ENCODE peak calls at places on chromosomes 13 and 19, in eight cellular contexts. One of them, this sample, is unnamed.

GRCh38 chr13:30971575-30971974 is 39.1 kb downstream of the TEX26 start:
- DNase-seq in stimulated activated CD4-positive, alpha-beta T cell treated with anti-CD3 and anti-CD28 coated beads, Interleukin-4, amount 100 ng/mL, for 24 hours: no peak
- DNase-seq in KG1: no peak
- DNase-seq in heart right ventricle: no peak
- DNase-seq in kidney: no peak
- DNase-seq in Peyer's patch: no peak
- DNase-seq in activated naive CD8-positive, alpha-beta T cell treated with anti-CD3 and anti-CD28 coated beads for 36 hours: no peak
- DNase-seq in activated naive CD4-positive, alpha-beta T cell treated with anti-CD3 and anti-CD28 coated beads for 36 hours: no peak
- DNase-seq in this sample: no peak

GRCh38 chr19:47357788-47358680 is 8.9 kb downstream of the DHX34 start:
- DNase-seq in activated naive CD4-positive, alpha-beta T cell treated with anti-CD3 and anti-CD28 coated beads for 36 hours: no peak
- DNase-seq in kidney: peak; percentile 71
- DNase-seq in activated naive CD8-positive, alpha-beta T cell treated with anti-CD3 and anti-CD28 coated beads for 36 hours: no peak
- DNase-seq in Peyer's patch: no peak
- DNase-seq in heart right ventricle: no peak
- DNase-seq in stimulated activated CD4-positive, alpha-beta T cell treated with anti-CD3 and anti-CD28 coated beads, Interleukin-4, amount 100 ng/mL, for 24 hours: no peak
- DNase-seq in KG1: no peak
- DNase-seq in this sample: peak; percentile 54

GRCh38 chr19:33000910-33001309 is 28.9 kb downstream of the FAAP24 start:
- DNase-seq in stimulated activated CD4-positive, alpha-beta T cell treated with anti-CD3 and anti-CD28 coated beads, Interleukin-4, amount 100 ng/mL, for 24 hours: no peak
- DNase-seq in KG1: no peak
- DNase-seq in activated naive CD4-positive, alpha-beta T cell treated with anti-CD3 and anti-CD28 coated beads for 36 hours: no peak
- DNase-seq in activated naive CD8-positive, alpha-beta T cell treated with anti-CD3 and anti-CD28 coated beads for 36 hours: no peak
- DNase-seq in heart right ventricle: no peak
- DNase-seq in Peyer's patch: no peak
- DNase-seq in kidney: no peak
- DNase-seq in this sample: no peak

GRCh38 chr19:42250666-42251531 is 4.0 kb downstream of the ERF start:
- DNase-seq in heart right ventricle: no peak
- DNase-seq in stimulated activated CD4-positive, alpha-beta T cell treated with anti-CD3 and anti-CD28 coated beads, Interleukin-4, amount 100 ng/mL, for 24 hours: no peak
- DNase-seq in KG1: no peak
- DNase-seq in activated naive CD8-positive, alpha-beta T cell treated with anti-CD3 and anti-CD28 coated beads for 36 hours: peak; percentile 51
- DNase-seq in kidney: peak; percentile 81
- DNase-seq in Peyer's patch: no peak
- DNase-seq in activated naive CD4-positive, alpha-beta T cell treated with anti-CD3 and anti-CD28 coated beads for 36 hours: peak; percentile 53
- DNase-seq in this sample: peak; percentile 86

GRCh38 chr13:19590423-19590822 is 29.1 kb upstream of the TPTE2 start:
- DNase-seq in stimulated activated CD4-positive, alpha-beta T cell treated with anti-CD3 and anti-CD28 coated beads, Interleukin-4, amount 100 ng/mL, for 24 hours: no peak
- DNase-seq in Peyer's patch: no peak
- DNase-seq in activated naive CD4-positive, alpha-beta T cell treated with anti-CD3 and anti-CD28 coated beads for 36 hours: no peak
- DNase-seq in activated naive CD8-positive, alpha-beta T cell treated with anti-CD3 and anti-CD28 coated beads for 36 hours: no peak
- DNase-seq in kidney: no peak
- DNase-seq in heart right ventricle: no peak
- DNase-seq in KG1: no peak
- DNase-seq in this sample: no peak

GRCh38 chr13:93709511-93710244 is 483.1 kb downstream of the GPC6 start:
- DNase-seq in activated naive CD8-positive, alpha-beta T cell treated with anti-CD3 and anti-CD28 coated beads for 36 hours: no peak
- DNase-seq in stimulated activated CD4-positive, alpha-beta T cell treated with anti-CD3 and anti-CD28 coated beads, Interleukin-4, amount 100 ng/mL, for 24 hours: no peak
- DNase-seq in kidney: no peak
- DNase-seq in KG1: no peak
- DNase-seq in heart right ventricle: no peak
- DNase-seq in Peyer's patch: no peak
- DNase-seq in activated naive CD4-positive, alpha-beta T cell treated with anti-CD3 and anti-CD28 coated beads for 36 hours: no peak
- DNase-seq in this sample: no peak

GRCh38 chr13:68168448-68168847 is 938.3 kb upstream of the PCDH9 start:
- DNase-seq in stimulated activated CD4-positive, alpha-beta T cell treated with anti-CD3 and anti-CD28 coated beads, Interleukin-4, amount 100 ng/mL, for 24 hours: no peak
- DNase-seq in KG1: no peak
- DNase-seq in Peyer's patch: no peak
- DNase-seq in heart right ventricle: no peak
- DNase-seq in kidney: no peak
- DNase-seq in activated naive CD8-positive, alpha-beta T cell treated with anti-CD3 and anti-CD28 coated beads for 36 hours: no peak
- DNase-seq in activated naive CD4-positive, alpha-beta T cell treated with anti-CD3 and anti-CD28 coated beads for 36 hours: no peak
- DNase-seq in this sample: no peak

GRCh38 chr13:48636550-48636949 is 17.2 kb upstream of the CYSLTR2 start:
- DNase-seq in kidney: no peak
- DNase-seq in Peyer's patch: no peak
- DNase-seq in heart right ventricle: no peak
- DNase-seq in activated naive CD4-positive, alpha-beta T cell treated with anti-CD3 and anti-CD28 coated beads for 36 hours: no peak
- DNase-seq in stimulated activated CD4-positive, alpha-beta T cell treated with anti-CD3 and anti-CD28 coated beads, Interleukin-4, amount 100 ng/mL, for 24 hours: no peak
- DNase-seq in activated naive CD8-positive, alpha-beta T cell treated with anti-CD3 and anti-CD28 coated beads for 36 hours: no peak
- DNase-seq in KG1: no peak
- DNase-seq in this sample: no peak

GRCh38 chr13:44796597-44797517 is 192.4 kb downstream of the NUFIP1 start:
- DNase-seq in stimulated activated CD4-positive, alpha-beta T cell treated with anti-CD3 and anti-CD28 coated beads, Interleukin-4, amount 100 ng/mL, for 24 hours: no peak
- DNase-seq in activated naive CD8-positive, alpha-beta T cell treated with anti-CD3 and anti-CD28 coated beads for 36 hours: no peak
- DNase-seq in KG1: no peak
- DNase-seq in heart right ventricle: no peak
- DNase-seq in kidney: no peak
- DNase-seq in activated naive CD4-positive, alpha-beta T cell treated with anti-CD3 and anti-CD28 coated beads for 36 hours: no peak
- DNase-seq in Peyer's patch: no peak
- DNase-seq in this sample: no peak

GRCh38 chr13:32407854-32408253 is 20.1 kb downstream of the N4BP2L1 start:
- DNase-seq in stimulated activated CD4-positive, alpha-beta T cell treated with anti-CD3 and anti-CD28 coated beads, Interleukin-4, amount 100 ng/mL, for 24 hours: no peak
- DNase-seq in activated naive CD4-positive, alpha-beta T cell treated with anti-CD3 and anti-CD28 coated beads for 36 hours: peak; percentile 50
- DNase-seq in heart right ventricle: no peak
- DNase-seq in kidney: no peak
- DNase-seq in Peyer's patch: no peak
- DNase-seq in KG1: no peak
- DNase-seq in activated naive CD8-positive, alpha-beta T cell treated with anti-CD3 and anti-CD28 coated beads for 36 hours: no peak
- DNase-seq in this sample: no peak

GRCh38 chr13:50197705-50198104 is 182.5 kb downstream of the KCNRG start:
- DNase-seq in KG1: no peak
- DNase-seq in heart right ventricle: no peak
- DNase-seq in stimulated activated CD4-positive, alpha-beta T cell treated with anti-CD3 and anti-CD28 coated beads, Interleukin-4, amount 100 ng/mL, for 24 hours: no peak
- DNase-seq in Peyer's patch: no peak
- DNase-seq in kidney: no peak
- DNase-seq in activated naive CD8-positive, alpha-beta T cell treated with anti-CD3 and anti-CD28 coated beads for 36 hours: no peak
- DNase-seq in activated naive CD4-positive, alpha-beta T cell treated with anti-CD3 and anti-CD28 coated beads for 36 hours: no peak
- DNase-seq in this sample: no peak

GRCh38 chr19:40089462-40089861 is 1.3 kb downstream of the ZNF780A start:
- DNase-seq in activated naive CD8-positive, alpha-beta T cell treated with anti-CD3 and anti-CD28 coated beads for 36 hours: no peak
- DNase-seq in kidney: no peak
- DNase-seq in activated naive CD4-positive, alpha-beta T cell treated with anti-CD3 and anti-CD28 coated beads for 36 hours: no peak
- DNase-seq in stimulated activated CD4-positive, alpha-beta T cell treated with anti-CD3 and anti-CD28 coated beads, Interleukin-4, amount 100 ng/mL, for 24 hours: no peak
- DNase-seq in KG1: no peak
- DNase-seq in Peyer's patch: no peak
- DNase-seq in heart right ventricle: peak; percentile 43
- DNase-seq in this sample: no peak

GRCh38 chr19:14156971-14157717 is 20.8 kb upstream of the ASF1B start:
- DNase-seq in stimulated activated CD4-positive, alpha-beta T cell treated with anti-CD3 and anti-CD28 coated beads, Interleukin-4, amount 100 ng/mL, for 24 hours: no peak
- DNase-seq in KG1: no peak
- DNase-seq in kidney: no peak
- DNase-seq in activated naive CD8-positive, alpha-beta T cell treated with anti-CD3 and anti-CD28 coated beads for 36 hours: no peak
- DNase-seq in heart right ventricle: no peak
- DNase-seq in activated naive CD4-positive, alpha-beta T cell treated with anti-CD3 and anti-CD28 coated beads for 36 hours: no peak
- DNase-seq in Peyer's patch: no peak
- DNase-seq in this sample: no peak

GRCh38 chr19:18208098-18208951 is 4.5 kb upstream of the RAB3A start:
- DNase-seq in activated naive CD8-positive, alpha-beta T cell treated with anti-CD3 and anti-CD28 coated beads for 36 hours: peak; percentile 56
- DNase-seq in KG1: no peak
- DNase-seq in heart right ventricle: peak; percentile 35
- DNase-seq in activated naive CD4-positive, alpha-beta T cell treated with anti-CD3 and anti-CD28 coated beads for 36 hours: peak; percentile 63
- DNase-seq in stimulated activated CD4-positive, alpha-beta T cell treated with anti-CD3 and anti-CD28 coated beads, Interleukin-4, amount 100 ng/mL, for 24 hours: peak; percentile 59
- DNase-seq in Peyer's patch: peak; percentile 38
- DNase-seq in kidney: peak; percentile 92
- DNase-seq in this sample: peak; percentile 35

GRCh38 chr13:51912091-51912490 is 50.3 kb downstream of the CCDC70 start:
- DNase-seq in stimulated activated CD4-positive, alpha-beta T cell treated with anti-CD3 and anti-CD28 coated beads, Interleukin-4, amount 100 ng/mL, for 24 hours: no peak
- DNase-seq in KG1: no peak
- DNase-seq in kidney: no peak
- DNase-seq in heart right ventricle: no peak
- DNase-seq in activated naive CD4-positive, alpha-beta T cell treated with anti-CD3 and anti-CD28 coated beads for 36 hours: no peak
- DNase-seq in activated naive CD8-positive, alpha-beta T cell treated with anti-CD3 and anti-CD28 coated beads for 36 hours: no peak
- DNase-seq in Peyer's patch: no peak
- DNase-seq in this sample: no peak

GRCh38 chr13:110470272-110471009 is 91.1 kb downstream of the RAB20 start:
- DNase-seq in Peyer's patch: no peak
- DNase-seq in heart right ventricle: no peak
- DNase-seq in activated naive CD8-positive, alpha-beta T cell treated with anti-CD3 and anti-CD28 coated beads for 36 hours: no peak
- DNase-seq in stimulated activated CD4-positive, alpha-beta T cell treated with anti-CD3 and anti-CD28 coated beads, Interleukin-4, amount 100 ng/mL, for 24 hours: no peak
- DNase-seq in kidney: no peak
- DNase-seq in KG1: no peak
- DNase-seq in activated naive CD4-positive, alpha-beta T cell treated with anti-CD3 and anti-CD28 coated beads for 36 hours: no peak
- DNase-seq in this sample: no peak

GRCh38 chr19:19342086-19343015 is 21.7 kb downstream of the MAU2 start:
- DNase-seq in heart right ventricle: peak; percentile 50
- DNase-seq in stimulated activated CD4-positive, alpha-beta T cell treated with anti-CD3 and anti-CD28 coated beads, Interleukin-4, amount 100 ng/mL, for 24 hours: no peak
- DNase-seq in Peyer's patch: peak; percentile 37
- DNase-seq in KG1: no peak
- DNase-seq in activated naive CD8-positive, alpha-beta T cell treated with anti-CD3 and anti-CD28 coated beads for 36 hours: no peak
- DNase-seq in activated naive CD4-positive, alpha-beta T cell treated with anti-CD3 and anti-CD28 coated beads for 36 hours: no peak
- DNase-seq in kidney: no peak
- DNase-seq in this sample: peak; percentile 93

GRCh38 chr13:85729296-85729695 is 69.9 kb downstream of the SLITRK6 start:
- DNase-seq in heart right ventricle: no peak
- DNase-seq in kidney: no peak
- DNase-seq in KG1: no peak
- DNase-seq in Peyer's patch: no peak
- DNase-seq in activated naive CD8-positive, alpha-beta T cell treated with anti-CD3 and anti-CD28 coated beads for 36 hours: no peak
- DNase-seq in activated naive CD4-positive, alpha-beta T cell treated with anti-CD3 and anti-CD28 coated beads for 36 hours: no peak
- DNase-seq in stimulated activated CD4-positive, alpha-beta T cell treated with anti-CD3 and anti-CD28 coated beads, Interleukin-4, amount 100 ng/mL, for 24 hours: no peak
- DNase-seq in this sample: no peak

GRCh38 chr19:45863840-45864628 is at the start of gene FOXA3:
- DNase-seq in kidney: peak; percentile 84
- DNase-seq in Peyer's patch: no peak
- DNase-seq in stimulated activated CD4-positive, alpha-beta T cell treated with anti-CD3 and anti-CD28 coated beads, Interleukin-4, amount 100 ng/mL, for 24 hours: peak; percentile 55
- DNase-seq in KG1: no peak
- DNase-seq in heart right ventricle: no peak
- DNase-seq in activated naive CD4-positive, alpha-beta T cell treated with anti-CD3 and anti-CD28 coated beads for 36 hours: peak; percentile 67
- DNase-seq in activated naive CD8-positive, alpha-beta T cell treated with anti-CD3 and anti-CD28 coated beads for 36 hours: peak; percentile 78
- DNase-seq in this sample: peak; percentile 58

GRCh38 chr19:43700368-43701015 is 15.4 kb upstream of the IRGC start:
- DNase-seq in activated naive CD4-positive, alpha-beta T cell treated with anti-CD3 and anti-CD28 coated beads for 36 hours: peak; percentile 42
- DNase-seq in KG1: no peak
- DNase-seq in kidney: no peak
- DNase-seq in heart right ventricle: peak; percentile 76
- DNase-seq in stimulated activated CD4-positive, alpha-beta T cell treated with anti-CD3 and anti-CD28 coated beads, Interleukin-4, amount 100 ng/mL, for 24 hours: no peak
- DNase-seq in Peyer's patch: no peak
- DNase-seq in activated naive CD8-positive, alpha-beta T cell treated with anti-CD3 and anti-CD28 coated beads for 36 hours: no peak
- DNase-seq in this sample: peak; percentile 51